ENCODE peak calls at places on chromosomes 7 and 10, in eight cellular contexts. I is neural progenitor cell; J is CD8-positive, alpha-beta T cell; S is breast epithelium; O is Caco-2; H is keratinocyte; C is ovary; V is adrenal gland. D is an unnamed sample. For H3K4me1 and H3K36me3, the result is how much of the 10 kb centered on the place peaks cover.

GRCh38 chr7:112386619-112387018 is 63.6 kb upstream of the IFRD1 start:
- DNase-seq in I (no peak), J (no peak), S (no peak), O (no peak), H (no peak), C (no peak), V (no peak), D (no peak)

GRCh38 chr7:74104702-74105101 is 21.1 kb downstream of the LIMK1 start:
- DNase-seq in I (no peak), J (no peak), S (no peak), O (no peak), H (no peak), C (no peak), V (no peak), D (no peak)

GRCh38 chr7:140928491-140929309 is 4.0 kb upstream of the BRAF start:
- DNase-seq in I (no peak), J (no peak), S (no peak), O (no peak), H (no peak), C (no peak), V (no peak), D (no peak)

GRCh38 chr10:119190353-119190752 is 11.7 kb upstream of the PRDX3 start:
- DNase-seq in I (peak), J (no peak), S (no peak), O (peak), H (peak), C (no peak), V (no peak), D (no peak)

GRCh38 chr7:98286701-98287485 is 5.4 kb downstream of the BRI3 start:
- DNase-seq in I (no peak), J (no peak), S (no peak), O (no peak), H (no peak), C (no peak), V (no peak), D (no peak)

GRCh38 chr10:131638481-131639278 is 262.1 kb upstream of the PPP2R2D start:
- DNase-seq in I (no peak), J (no peak), S (no peak), O (no peak), H (no peak), C (no peak), V (no peak), D (no peak)

GRCh38 chr7:19024261-19024660 is 93.2 kb downstream of the TWIST1 start:
- DNase-seq in I (no peak), J (no peak), S (no peak), O (no peak), H (no peak), C (no peak), V (no peak), D (no peak)

GRCh38 chr10:21020545-21020944 is 123.4 kb upstream of the NEBL start:
- DNase-seq in I (peak), J (no peak), S (no peak), O (peak), H (no peak), C (no peak), V (peak), D (no peak)

GRCh38 chr10:22301193-22301592 is 15.0 kb upstream of the COMMD3 start:
- DNase-seq in I (peak), J (no peak), S (no peak), O (peak), H (no peak), C (no peak), V (no peak), D (no peak)
- TF ChIP-seq CTCF in I (peak), J (no peak), S (no peak), O (no peak), H (no peak), C (no peak), V (no peak), D (no peak)

GRCh38 chr10:35390843-35391152 is 54.5 kb downstream of the CCNY start:
- DNase-seq in I (no peak), J (no peak), S (no peak), O (no peak), H (no peak), C (no peak), V (no peak), D (no peak)
- H3K4me1 ChIP-seq in I (half or more), J (under half), S (under half), O (under half), H (under half), C (under half), V (under half), D (half or more)

DNA sequence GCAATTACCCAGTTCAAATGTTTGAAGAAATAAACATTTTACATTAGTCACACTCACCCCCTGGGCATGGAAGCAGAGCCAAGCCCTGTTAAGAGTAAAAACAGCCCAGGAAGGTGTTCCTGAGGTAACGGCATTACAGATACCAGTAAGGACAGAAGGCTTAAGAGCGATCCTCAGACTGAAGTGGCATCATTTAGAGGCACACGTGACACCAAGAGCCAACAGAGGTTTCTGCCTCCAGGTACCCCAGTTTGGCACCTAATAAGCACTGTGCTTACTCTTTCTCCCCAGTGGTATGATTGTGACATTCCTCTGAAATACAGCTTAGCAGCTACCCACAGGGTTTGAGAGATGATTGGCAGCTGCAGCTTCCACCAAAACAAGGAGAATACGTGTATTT is 17.2 kb downstream of the MMS19 start:
- DNase-seq in I (no peak), J (no peak), S (no peak), O (no peak), H (peak), C (no peak), V (no peak), D (no peak)
- H3K36me3 ChIP-seq in I (under half), J (half or more), S (under half), O (under half), H (under half), C (under half), V (half or more), D (under half)

DNA sequence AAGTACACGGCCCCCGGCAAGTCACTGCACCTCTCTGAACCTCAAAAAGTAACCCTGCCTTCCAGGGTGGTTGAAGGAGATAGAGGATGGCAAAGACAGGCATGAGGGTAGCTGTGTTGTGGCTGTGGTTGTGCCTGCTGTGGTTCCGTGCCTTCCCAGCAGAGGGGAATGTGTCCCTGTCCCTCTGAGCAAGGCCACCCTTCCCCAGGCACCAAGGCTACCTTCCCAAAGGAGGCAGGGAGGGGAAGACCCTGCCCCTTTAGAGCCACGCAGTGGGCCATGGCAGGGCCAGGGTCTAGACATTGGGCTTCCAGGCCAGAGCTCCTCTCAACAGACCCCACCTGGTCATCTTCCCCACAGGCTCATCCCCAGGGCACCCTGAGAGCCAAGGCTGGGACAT is 18.8 kb downstream of the CRHR2 start:
- DNase-seq in I (no peak), J (no peak), S (no peak), O (no peak), H (no peak), C (no peak), V (no peak), D (no peak)
- TF ChIP-seq CTCF in I (no peak), J (no peak), S (no peak), O (no peak), H (no peak), C (no peak), V (no peak), D (no peak)